ENCODE peak calls at places on chromosomes 5 and 9, in six cellular contexts. W is pulmonary artery endothelial cell; Y is nephron progenitor cell; H is stimulated activated CD8-positive, alpha-beta memory T cell treated with anti-CD3 and anti-CD28 coated beads, Interleukin-4, amount 100 ng/mL, for 48 hours; X is tibial nerve; T is adrenal gland. A is an unnamed sample.

GRCh38 chr5:141356950-141357349 is 2.1 kb downstream of the PCDHGA4 start:
- DNase-seq in W (no peak), T (no peak), H (no peak), Y (no peak), X (no peak), A (no peak)

GRCh38 chr5:142517840-142518239 is 168.1 kb downstream of the FGF1 start:
- DNase-seq in T (no peak), Y (no peak), H (no peak), X (no peak), W (no peak), A (no peak)

GRCh38 chr5:125526940-125527339 is 780.5 kb upstream of the ZNF608 start:
- DNase-seq in W (no peak), H (no peak), T (no peak), Y (no peak), X (no peak), A (no peak)

GRCh38 chr5:132001647-132002561 is 9.6 kb downstream of the ACSL6 start:
- DNase-seq in W (no peak), H (no peak), Y (peak), X (no peak), T (peak), A (no peak)

GRCh38 chr9:125150349-125151245 is 7.3 kb upstream of the SCAI start:
- DNase-seq in W (no peak), T (no peak), H (no peak), Y (no peak), X (no peak), A (no peak)

GRCh38 chr9:136857166-136857565 is 5.0 kb downstream of the MAMDC4 start:
- DNase-seq in Y (no peak), W (no peak), H (peak), T (no peak), X (no peak), A (no peak)

GRCh38 chr5:163718256-163718655 is 212.8 kb downstream of the MAT2B start:
- DNase-seq in W (no peak), X (no peak), Y (no peak), H (no peak), T (no peak), A (no peak)

GRCh38 chr9:123478967-123479602 is 123.1 kb downstream of the CRB2 start:
- DNase-seq in X (no peak), Y (no peak), W (no peak), H (no peak), T (no peak), A (no peak)

GRCh38 chr5:68110894-68111293 is 104.7 kb upstream of the PIK3R1 start:
- DNase-seq in X (no peak), T (no peak), H (no peak), W (no peak), Y (no peak), A (no peak)

GRCh38 chr9:38287420-38287985 is 105.0 kb upstream of the ALDH1B1 start:
- DNase-seq in W (no peak), T (no peak), H (no peak), X (no peak), Y (no peak), A (no peak)

GRCh38 chr9:113530942-113531341 is 67.4 kb downstream of the RGS3 start:
- DNase-seq in W (no peak), X (no peak), Y (no peak), T (no peak), H (no peak), A (no peak)

GRCh38 chr5:176560364-176560763 is 11.2 kb downstream of the CDHR2 start:
- DNase-seq in T (no peak), H (peak), X (no peak), Y (no peak), W (no peak), A (no peak)

GRCh38 chr9:109033941-109034700 is 20.8 kb upstream of the CTNNAL1 start:
- DNase-seq in H (no peak), X (no peak), Y (no peak), W (no peak), T (no peak), A (no peak)

GRCh38 chr9:138040446-138041430 is 163.2 kb downstream of the CACNA1B start:
- DNase-seq in X (no peak), T (no peak), H (no peak), W (no peak), Y (no peak), A (no peak)

GRCh38 chr9:114588150-114588663 is 638 bp downstream of the ATP6V1G1 start:
- DNase-seq in X (peak), W (no peak), Y (no peak), H (no peak), T (peak), A (no peak)

GRCh38 chr9:4339783-4340335 is 40.0 kb upstream of the GLIS3 start:
- DNase-seq in W (no peak), H (no peak), X (no peak), T (no peak), Y (no peak), A (no peak)

GRCh38 chr5:116507941-116508655 is 66.5 kb downstream of the SEMA6A start:
- DNase-seq in T (peak), W (no peak), Y (no peak), H (no peak), X (peak), A (no peak)

GRCh38 chr5:149471406-149472183 is 79.6 kb downstream of the CSNK1A1 start:
- DNase-seq in X (no peak), Y (no peak), H (no peak), T (no peak), W (no peak), A (no peak)

GRCh38 chr5:176748967-176749935 is 61.1 kb upstream of the UNC5A start:
- DNase-seq in X (no peak), Y (no peak), H (peak), W (no peak), T (no peak), A (no peak)

GRCh38 chr5:83844320-83845068 is 123.8 kb upstream of the HAPLN1 start:
- DNase-seq in X (no peak), H (no peak), T (no peak), W (no peak), Y (no peak), A (no peak)

GRCh38 chr5:130333089-130333488 is 428.8 kb downstream of the CHSY3 start:
- DNase-seq in W (peak), X (no peak), Y (no peak), T (no peak), H (no peak), A (no peak)

GRCh38 chr9:130368631-130369103 is 76.1 kb upstream of the ASS1 start:
- DNase-seq in Y (no peak), T (no peak), X (no peak), W (no peak), H (peak), A (no peak)

GRCh38 chr9:122777935-122778671 is 10.6 kb upstream of the OR5C1 start:
- DNase-seq in Y (no peak), X (no peak), H (no peak), T (no peak), W (no peak), A (no peak)

GRCh38 chr5:2172471-2172870 is 289.7 kb upstream of the IRX4 start:
- DNase-seq in Y (no peak), H (no peak), X (no peak), T (no peak), W (no peak), A (no peak)

GRCh38 chr9:90894956-90895687 is 93.5 kb downstream of the SYK start:
- DNase-seq in H (peak), W (no peak), T (no peak), X (no peak), Y (peak), A (no peak)

GRCh38 chr9:2493106-2493505 is 128.5 kb upstream of the VLDLR start:
- DNase-seq in T (peak), W (no peak), Y (no peak), H (no peak), X (no peak), A (no peak)

GRCh38 chr9:120668399-120668798 is 45.9 kb downstream of the MEGF9 start:
- DNase-seq in Y (no peak), H (no peak), X (no peak), T (peak), W (no peak), A (no peak)

GRCh38 chr5:115639377-115639776 is 13.5 kb upstream of the TMED7 start:
- DNase-seq in X (no peak), W (no peak), Y (no peak), T (no peak), H (no peak), A (no peak)

GRCh38 chr9:35659340-35659739 is 1.2 kb downstream of the CCDC107 start:
- DNase-seq in X (no peak), T (no peak), H (no peak), W (no peak), Y (no peak), A (no peak)

GRCh38 chr9:24698864-24699518 is 153.3 kb upstream of the IZUMO3 start:
- DNase-seq in T (no peak), H (no peak), Y (no peak), X (no peak), W (no peak), A (no peak)

GRCh38 chr9:130535818-130536521 is 43.4 kb upstream of the FUBP3 start:
- DNase-seq in W (no peak), H (no peak), T (peak), X (no peak), Y (peak), A (no peak)

GRCh38 chr9:107905313-107906027 is 415.9 kb upstream of the KLF4 start:
- DNase-seq in H (no peak), W (no peak), T (no peak), X (peak), Y (no peak), A (no peak)

GRCh38 chr9:131037336-131038255 is 28.6 kb downstream of the LAMC3 start:
- DNase-seq in W (no peak), X (no peak), Y (no peak), H (no peak), T (no peak), A (no peak)

GRCh38 chr5:59722875-59723274 is 170.7 kb downstream of the PDE4D start:
- DNase-seq in X (no peak), Y (no peak), H (no peak), T (no peak), W (no peak), A (no peak)

GRCh38 chr9:88716636-88717035 is 181.7 kb downstream of the NXNL2 start:
- DNase-seq in X (no peak), W (no peak), H (no peak), T (no peak), Y (no peak), A (no peak)

GRCh38 chr5:172144291-172144815 is 43.7 kb downstream of the STK10 start:
- DNase-seq in X (peak), T (no peak), H (no peak), Y (no peak), W (no peak), A (no peak)

GRCh38 chr5:139182528-139183296 is 15.5 kb downstream of the SIL1 start:
- DNase-seq in Y (no peak), H (no peak), W (no peak), X (no peak), T (no peak), A (no peak)

A was measured in naive B cell.